ENCODE peak calls at places on chromosomes 3 and 15, in ten cellular contexts. L is WTC11; M is HCT116; P is mucosa of descending colon; B is A549; U is BJ; Z is CD8-positive, alpha-beta T cell; A is omental fat pad; V is ovary; S is AG10803. Y is an unnamed sample.

GRCh38 chr3:149273096-149273751 is 51.6 kb upstream of the CP start:
- DNase-seq in L (peak), M (peak), P (peak), B (peak), U (peak), Z (no peak), A (no peak), V (peak), S (peak), Y (no peak)

GRCh38 chr3:57556459-57557087 is 499 bp downstream of the PDE12 start:
- DNase-seq in L (no peak), M (no peak), P (peak), B (peak), U (no peak), Z (peak), A (no peak), V (no peak), S (peak), Y (no peak)

GRCh38 chr3:43522702-43523362 is 99.0 kb downstream of the ANO10 start:
- DNase-seq in L (no peak), M (no peak), P (no peak), B (no peak), U (no peak), Z (no peak), A (no peak), V (no peak), S (no peak), Y (no peak)

GRCh38 chr3:43953814-43954241 is 263.1 kb downstream of the ABHD5 start:
- DNase-seq in L (no peak), M (peak), P (peak), B (no peak), U (no peak), Z (no peak), A (no peak), V (no peak), S (peak), Y (no peak)

GRCh38 chr15:25784876-25785642 is 78.1 kb downstream of the ATP10A start:
- DNase-seq in L (no peak), M (no peak), P (no peak), B (no peak), U (peak), Z (no peak), A (no peak), V (no peak), S (peak), Y (no peak)

GRCh38 chr3:46649436-46649835 is 37.1 kb downstream of the FAM240A start:
- DNase-seq in L (no peak), M (no peak), P (no peak), B (no peak), U (no peak), Z (no peak), A (no peak), V (no peak), S (peak), Y (no peak)

GRCh38 chr3:113002676-113003075 is 11.9 kb downstream of the GTPBP8 start:
- DNase-seq in L (no peak), M (no peak), P (no peak), B (no peak), U (no peak), Z (peak), A (no peak), V (no peak), S (no peak), Y (no peak)

GRCh38 chr3:56467108-56467507 is 1.2 kb downstream of the ERC2 start:
- DNase-seq in L (peak), M (no peak), P (peak), B (peak), U (no peak), Z (no peak), A (peak), V (peak), S (peak), Y (peak)

GRCh38 chr3:141086188-141086587 is 35.0 kb downstream of the SPSB4 start:
- DNase-seq in L (no peak), M (no peak), P (no peak), B (no peak), U (no peak), Z (no peak), A (no peak), V (no peak), S (no peak), Y (no peak)

GRCh38 chr3:82329300-82329699 is 567.9 kb upstream of the GBE1 start:
- DNase-seq in L (no peak), M (no peak), P (no peak), B (no peak), U (no peak), Z (no peak), A (no peak), V (no peak), S (no peak), Y (no peak)
- TF ChIP-seq CTCF in L (peak), M (peak), P (no peak), B (no peak), U (peak), Z (no peak), A (no peak), V (no peak), S (peak), Y (peak)

GRCh38 chr3:126659915-126660886 is 5.3 kb upstream of the TXNRD3 start:
- DNase-seq in L (peak), M (no peak), P (no peak), B (peak), U (no peak), Z (no peak), A (no peak), V (no peak), S (no peak), Y (no peak)
- TF ChIP-seq CTCF in L (no peak), M (peak), P (no peak), B (no peak), U (peak), Z (no peak), A (no peak), V (no peak), S (peak), Y (peak)

GRCh38 chr15:29978411-29979382 is 104.1 kb upstream of the GOLGA8J start:
- DNase-seq in L (no peak), M (no peak), P (no peak), B (no peak), U (no peak), Z (no peak), A (no peak), V (no peak), S (peak), Y (no peak)
- TF ChIP-seq CTCF in L (no peak), M (no peak), P (no peak), B (no peak), U (no peak), Z (no peak), A (no peak), V (no peak), S (no peak), Y (no peak)

DNA sequence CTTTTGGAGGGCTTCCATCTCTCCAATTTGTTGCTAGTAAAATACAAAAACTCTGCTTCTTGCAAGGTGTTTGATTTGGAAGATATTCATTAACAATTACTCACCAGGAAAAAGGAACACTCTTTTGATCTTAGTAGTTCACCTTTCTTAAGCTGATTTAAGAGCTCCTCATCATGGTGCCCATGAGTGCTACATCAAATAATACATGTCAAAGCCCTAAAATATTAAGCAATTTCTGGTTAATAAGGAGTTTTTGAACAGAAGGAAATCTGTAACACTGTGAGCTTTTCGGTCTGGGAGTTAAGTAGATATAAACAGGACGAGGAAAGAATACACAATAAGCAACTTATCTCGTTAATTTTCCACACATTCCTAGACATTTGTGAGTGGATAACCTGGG is 83.9 kb upstream of the DCBLD2 start:
- DNase-seq in L (no peak), M (no peak), P (no peak), B (no peak), U (no peak), Z (no peak), A (no peak), V (no peak), S (no peak), Y (no peak)
- TF ChIP-seq CTCF in L (no peak), M (no peak), P (no peak), B (peak), U (no peak), Z (no peak), A (no peak), V (no peak), S (no peak), Y (no peak)

GRCh38 chr3:170180107-170180951 is 1.2 kb downstream of the PHC3 start:
- DNase-seq in L (no peak), M (no peak), P (no peak), B (peak), U (no peak), Z (no peak), A (no peak), V (no peak), S (no peak), Y (no peak)

GRCh38 chr3:170178631-170179030 is 2.9 kb downstream of the PHC3 start:
- DNase-seq in L (no peak), M (no peak), P (peak), B (no peak), U (no peak), Z (peak), A (no peak), V (no peak), S (no peak), Y (no peak)

GRCh38 chr3:170179444-170179843 is 2.1 kb downstream of the PHC3 start:
- DNase-seq in L (no peak), M (no peak), P (no peak), B (no peak), U (no peak), Z (no peak), A (no peak), V (no peak), S (no peak), Y (no peak)

DNA sequence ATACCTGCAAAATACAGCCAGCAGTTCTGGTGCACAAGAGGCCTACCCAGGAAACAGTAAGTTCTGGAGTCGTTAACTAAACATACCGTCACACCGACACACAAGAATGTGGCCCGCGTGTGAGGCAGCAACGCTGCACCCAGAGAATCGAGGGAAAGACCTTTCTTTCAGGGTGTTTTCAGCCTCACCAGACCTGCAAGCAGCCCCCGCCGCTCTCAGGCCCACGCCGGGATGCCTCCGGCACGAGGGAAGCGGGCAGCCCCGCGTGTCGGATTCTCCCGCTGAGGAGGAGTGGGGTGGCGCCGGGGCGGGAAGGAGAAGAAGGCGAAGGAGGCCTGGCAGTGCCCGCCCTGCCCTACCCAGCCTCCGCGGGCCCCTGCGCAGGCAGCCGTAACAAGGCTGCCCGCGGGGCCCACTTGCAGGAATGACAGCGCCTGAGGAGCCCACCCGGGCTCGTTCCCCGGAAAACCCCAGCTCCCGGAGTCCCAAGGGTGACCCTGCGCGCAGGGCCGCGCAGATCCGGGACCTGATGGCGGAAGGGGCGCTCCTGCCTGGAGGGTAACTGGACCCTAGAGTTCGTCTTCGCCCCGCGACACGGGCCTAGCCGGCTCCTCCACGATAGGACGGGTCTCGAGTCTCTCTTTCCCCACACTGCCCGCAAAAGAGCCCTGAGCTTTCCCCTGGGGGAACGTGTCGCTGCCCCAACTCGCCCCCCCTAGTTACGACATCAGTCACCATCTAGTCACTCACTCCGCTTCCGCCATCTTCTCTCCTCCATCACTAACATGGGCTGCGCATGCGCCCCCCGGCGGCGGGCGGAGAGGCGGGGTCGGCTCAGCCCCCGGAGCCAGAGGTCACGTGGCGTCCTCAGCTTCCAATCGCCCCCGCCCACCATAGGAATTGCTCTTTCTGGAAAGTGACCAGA is at the start of gene PHC3:
- DNase-seq in L (peak), M (peak), P (peak), B (peak), U (peak), Z (peak), A (peak), V (peak), S (peak), Y (peak)
- TF ChIP-seq CTCF in L (no peak), M (no peak), P (no peak), B (no peak), U (no peak), Z (no peak), A (no peak), V (peak), S (no peak), Y (no peak)

DNA sequence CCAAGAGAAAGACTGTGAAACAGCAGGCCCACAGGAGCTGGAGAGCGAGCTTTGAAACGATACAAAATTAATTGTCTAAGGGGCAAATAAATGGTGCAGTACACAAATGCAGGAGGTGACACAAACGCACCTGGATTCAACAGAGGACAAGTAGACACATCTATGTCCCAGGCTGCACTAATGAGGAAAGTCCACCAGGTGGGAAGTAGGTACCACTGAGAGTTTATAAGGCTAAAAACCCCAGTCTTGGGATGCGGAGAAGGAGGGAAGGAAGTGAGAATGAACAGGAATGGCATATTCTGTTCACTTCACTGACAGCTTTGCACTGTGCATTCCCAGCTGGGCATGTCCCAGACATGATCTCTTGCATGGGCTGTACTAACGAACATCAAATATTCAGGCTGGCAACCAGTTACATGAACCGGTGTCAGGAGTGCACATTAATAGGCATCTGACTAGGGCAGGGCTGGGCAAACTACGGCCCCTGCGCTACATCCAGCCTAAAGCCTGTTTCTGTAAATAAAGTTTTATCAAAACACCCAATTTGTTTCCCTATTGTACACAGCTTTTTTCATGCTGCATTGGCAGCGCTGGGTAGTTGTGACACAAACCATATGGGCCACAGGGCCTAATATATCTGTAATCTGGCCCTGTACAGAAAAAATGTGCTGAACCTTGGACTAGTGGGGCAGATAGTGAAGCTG is 107.1 kb downstream of the IGF2BP2 start:
- DNase-seq in L (no peak), M (no peak), P (no peak), B (no peak), U (no peak), Z (no peak), A (no peak), V (no peak), S (peak), Y (no peak)
- TF ChIP-seq CTCF in L (no peak), M (no peak), P (no peak), B (no peak), U (no peak), Z (no peak), A (no peak), V (no peak), S (peak), Y (peak)

DNA sequence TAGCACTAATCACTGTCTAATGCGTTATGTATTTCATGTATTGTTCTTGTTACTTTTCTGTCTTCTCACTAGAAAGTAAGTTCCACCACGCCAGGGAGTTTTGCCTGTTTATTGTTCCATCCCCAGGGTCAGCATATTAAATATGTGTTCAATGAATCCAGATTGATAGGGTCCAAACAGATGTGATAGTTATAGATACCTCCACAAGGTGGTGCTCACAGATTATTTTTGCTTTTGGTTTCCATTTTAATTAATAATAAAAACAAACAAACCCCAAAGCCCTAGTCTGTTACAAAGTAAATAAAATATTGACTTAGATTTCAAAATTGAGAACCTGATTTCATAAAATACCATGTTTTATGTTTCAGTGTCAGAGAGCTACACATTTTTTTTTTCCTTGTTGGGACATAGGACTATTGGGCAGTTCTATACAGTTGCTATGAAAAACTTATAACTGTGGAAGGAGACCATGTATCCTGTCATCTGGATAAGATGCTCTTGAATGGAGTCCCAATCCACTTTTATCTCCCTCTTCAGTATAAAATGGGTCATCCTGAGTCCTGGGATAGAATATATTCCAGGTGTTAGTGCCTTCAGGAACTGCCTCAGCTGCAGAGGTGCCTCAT is 12.4 kb downstream of the OTOL1 start:
- DNase-seq in L (no peak), M (no peak), P (no peak), B (peak), U (no peak), Z (no peak), A (no peak), V (no peak), S (no peak), Y (no peak)
- TF ChIP-seq CTCF in L (no peak), M (peak), P (no peak), B (peak), U (peak), Z (no peak), A (no peak), V (no peak), S (peak), Y (peak)

GRCh38 chr15:94238539-94239118 is 7.3 kb downstream of the MCTP2 start:
- DNase-seq in L (no peak), M (no peak), P (no peak), B (no peak), U (no peak), Z (no peak), A (no peak), V (no peak), S (no peak), Y (no peak)
- TF ChIP-seq CTCF in L (no peak), M (no peak), P (no peak), B (no peak), U (no peak), Z (no peak), A (no peak), V (no peak), S (no peak), Y (no peak)

Y was measured in type B pancreatic cell.